ENCODE peak calls at places on chromosomes 5 and 9, in four cellular contexts. B, V, K and L are unnamed samples.

GRCh38 chr5:90191352-90192045 is 218.1 kb downstream of the CETN3 start:
- DNase-seq in K (no peak), V (no peak), B (no peak), L (peak)

GRCh38 chr9:111582888-111583287 is 16.6 kb downstream of the PTGR1 start:
- DNase-seq in B (no peak), V (no peak), K (no peak), L (no peak)

GRCh38 chr9:130681769-130682489 is 11.7 kb upstream of the EXOSC2 start:
- DNase-seq in V (no peak), K (no peak), B (no peak), L (peak)

GRCh38 chr5:175729829-175730277 is 72.0 kb downstream of the HRH2 start:
- DNase-seq in V (peak), K (peak), B (peak), L (peak)

GRCh38 chr5:16806691-16807433 is 129.2 kb downstream of the MYO10 start:
- DNase-seq in B (no peak), V (no peak), K (no peak), L (no peak)

GRCh38 chr5:142246-142810 is 49.0 kb upstream of the LRRC14B start:
- DNase-seq in B (no peak), V (no peak), K (no peak), L (no peak)

GRCh38 chr9:130287736-130288135 is 22.2 kb downstream of the HMCN2 start:
- DNase-seq in K (no peak), B (no peak), V (no peak), L (peak)

GRCh38 chr5:174324680-174325079 is 279.2 kb downstream of the NSG2 start:
- DNase-seq in B (no peak), K (no peak), V (no peak), L (no peak)

GRCh38 chr5:53407373-53407772 is 73.1 kb upstream of the FST start:
- DNase-seq in K (no peak), V (no peak), B (no peak), L (no peak)

GRCh38 chr9:104553261-104553660 is 15.7 kb upstream of the OR13C8 start:
- DNase-seq in B (no peak), V (no peak), K (no peak), L (no peak)

GRCh38 chr9:131188986-131189385 is 63.6 kb downstream of the NUP214 start:
- DNase-seq in V (no peak), K (no peak), B (no peak), L (no peak)

GRCh38 chr5:114449836-114450515 is 88.1 kb downstream of the KCNN2 start:
- DNase-seq in V (peak), B (peak), K (peak), L (peak)

GRCh38 chr9:120755827-120756434 is 37.3 kb downstream of the FBXW2 start:
- DNase-seq in K (peak), B (peak), V (peak), L (peak)

GRCh38 chr5:17180957-17181723 is 36.3 kb upstream of the BASP1 start:
- DNase-seq in K (no peak), V (no peak), B (peak), L (no peak)

GRCh38 chr5:157159209-157159751 is 6.8 kb downstream of the GARIN3 start:
- DNase-seq in K (no peak), B (no peak), V (no peak), L (no peak)

GRCh38 chr5:181120311-181120710 is 10.7 kb downstream of the OR2V1 start:
- DNase-seq in K (no peak), B (no peak), V (no peak), L (no peak)

GRCh38 chr5:128536229-128536860 is 1.7 kb downstream of the FBN2 start:
- DNase-seq in B (no peak), K (no peak), V (no peak), L (peak)

GRCh38 chr9:20670395-20670794 is 13.7 kb upstream of the FOCAD start:
- DNase-seq in B (no peak), V (no peak), K (no peak), L (no peak)

GRCh38 chr5:177498013-177498847 is 826 bp upstream of the PDLIM7 start:
- DNase-seq in B (peak), K (no peak), V (peak), L (no peak)

GRCh38 chr5:58094031-58094430 is 365.9 kb downstream of the PLK2 start:
- DNase-seq in K (peak), B (no peak), V (no peak), L (no peak)

GRCh38 chr9:129140397-129141065 is 29.3 kb downstream of the PTPA start:
- DNase-seq in B (peak), K (no peak), V (peak), L (no peak)

GRCh38 chr9:9079473-9079872 is 1279.9 kb upstream of the DMAC1 start:
- DNase-seq in K (no peak), V (no peak), B (no peak), L (no peak)

GRCh38 chr5:133969654-133970324 is 1.4 kb upstream of the C5orf15 start:
- DNase-seq in K (peak), V (peak), B (peak), L (no peak)

GRCh38 chr9:114450181-114450580 is 55.1 kb downstream of the WHRN start:
- DNase-seq in K (no peak), B (no peak), V (no peak), L (no peak)

GRCh38 chr9:101495810-101496209 is 37.8 kb upstream of the RNF20 start:
- DNase-seq in K (no peak), V (no peak), B (no peak), L (no peak)

GRCh38 chr5:94248175-94248875 is 370.1 kb downstream of the KIAA0825 start:
- DNase-seq in K (no peak), B (no peak), V (no peak), L (no peak)

GRCh38 chr5:94254214-94254613 is 364.2 kb downstream of the KIAA0825 start:
- DNase-seq in V (no peak), K (no peak), B (no peak), L (no peak)

GRCh38 chr5:94243612-94244011 is 374.8 kb downstream of the KIAA0825 start:
- DNase-seq in B (no peak), V (no peak), K (no peak), L (no peak)

GRCh38 chr5:94245608-94246007 is 372.8 kb downstream of the KIAA0825 start:
- DNase-seq in K (no peak), V (no peak), B (no peak), L (no peak)

DNA sequence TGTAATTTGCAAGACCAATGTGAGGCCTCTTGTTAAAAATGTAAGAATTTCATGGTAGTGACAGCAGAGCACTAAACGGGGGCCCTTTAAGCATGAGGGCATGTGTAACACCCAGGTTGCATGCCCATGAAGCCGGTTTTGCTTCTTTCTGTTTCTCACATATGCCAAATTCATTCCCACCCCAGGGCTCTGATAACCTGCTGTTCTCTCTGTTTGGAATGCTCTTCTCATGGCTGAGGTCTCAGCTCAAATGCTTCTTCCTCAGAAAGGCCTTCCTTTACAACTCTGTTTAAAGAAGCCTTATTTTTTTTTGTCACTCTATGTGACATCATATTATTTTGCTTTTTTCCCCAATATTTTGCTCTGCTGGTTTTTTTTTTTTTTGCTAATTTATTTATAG is 369.0 kb downstream of the KIAA0825 start:
- DNase-seq in V (no peak), K (no peak), B (no peak), L (no peak)
- TF ChIP-seq FOXK2 in V (no peak), K (no peak), B (no peak), L (no peak)

DNA sequence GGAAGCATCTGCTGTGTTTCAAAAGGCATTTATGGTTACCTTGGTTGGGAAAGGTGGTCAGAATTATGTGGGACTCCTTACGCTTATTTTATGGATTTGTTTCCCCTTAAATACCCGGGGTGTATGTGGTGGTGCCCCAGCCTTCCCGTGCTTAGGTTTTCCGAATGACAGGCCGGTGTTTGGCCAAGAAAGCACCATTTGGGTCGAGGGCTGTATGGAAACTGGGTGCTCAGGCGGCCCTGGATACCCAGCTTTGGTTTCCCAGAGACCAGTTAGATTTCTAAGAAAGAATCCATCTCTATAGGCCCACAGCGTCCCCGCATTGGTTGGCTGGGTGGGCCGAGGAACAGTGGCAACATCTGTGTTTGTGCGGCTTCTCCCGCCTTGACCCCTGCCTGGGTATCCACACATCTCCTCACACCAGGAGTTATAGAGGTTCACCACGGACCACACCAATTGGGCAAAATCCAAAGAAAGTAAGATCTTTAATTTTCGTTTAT is 868 bp downstream of the ARHGEF28 start:
- DNase-seq in V (no peak), K (no peak), B (no peak), L (no peak)
- TF ChIP-seq FOXK2 in V (no peak), K (no peak), B (no peak), L (no peak)

GRCh38 chr5:132840896-132841818 is 10.7 kb upstream of the SHROOM1 start:
- DNase-seq in K (no peak), V (no peak), B (no peak), L (no peak)
- TF ChIP-seq FOXK2 in K (no peak), V (no peak), B (no peak), L (no peak)

GRCh38 chr5:51201708-51202107 is 181.5 kb upstream of the ISL1 start:
- DNase-seq in K (no peak), B (no peak), V (no peak), L (no peak)

GRCh38 chr5:51203598-51203997 is 179.7 kb upstream of the ISL1 start:
- DNase-seq in K (no peak), V (no peak), B (no peak), L (no peak)

GRCh38 chr5:51202161-51202560 is 181.1 kb upstream of the ISL1 start:
- DNase-seq in K (no peak), B (no peak), V (no peak), L (no peak)

DNA sequence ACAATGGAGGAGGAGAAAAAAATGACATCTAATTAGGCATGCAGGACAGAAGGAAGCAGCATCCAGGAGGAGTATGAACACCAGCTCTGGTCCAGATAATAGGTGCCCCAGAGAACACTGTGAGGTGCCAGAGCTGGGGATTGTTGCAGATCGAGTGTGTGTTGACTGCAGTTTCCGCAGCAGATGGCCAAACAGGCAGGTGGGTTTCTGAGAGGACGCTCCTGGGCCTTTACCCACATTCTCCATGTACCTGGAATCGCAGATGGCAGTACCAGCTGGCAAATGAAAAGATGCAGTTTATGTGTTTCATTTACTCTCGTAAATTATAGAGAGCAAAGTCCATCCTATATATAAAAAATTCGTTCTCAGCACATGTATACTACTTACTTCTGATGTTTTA is 182.2 kb upstream of the ISL1 start:
- DNase-seq in B (no peak), V (no peak), K (no peak), L (no peak)
- TF ChIP-seq FOXK2 in B (no peak), V (no peak), K (no peak), L (no peak)

GRCh38 chr9:13661014-13661413 is 381.5 kb upstream of the MPDZ start:
- DNase-seq in V (no peak), K (no peak), B (no peak), L (no peak)

DNA sequence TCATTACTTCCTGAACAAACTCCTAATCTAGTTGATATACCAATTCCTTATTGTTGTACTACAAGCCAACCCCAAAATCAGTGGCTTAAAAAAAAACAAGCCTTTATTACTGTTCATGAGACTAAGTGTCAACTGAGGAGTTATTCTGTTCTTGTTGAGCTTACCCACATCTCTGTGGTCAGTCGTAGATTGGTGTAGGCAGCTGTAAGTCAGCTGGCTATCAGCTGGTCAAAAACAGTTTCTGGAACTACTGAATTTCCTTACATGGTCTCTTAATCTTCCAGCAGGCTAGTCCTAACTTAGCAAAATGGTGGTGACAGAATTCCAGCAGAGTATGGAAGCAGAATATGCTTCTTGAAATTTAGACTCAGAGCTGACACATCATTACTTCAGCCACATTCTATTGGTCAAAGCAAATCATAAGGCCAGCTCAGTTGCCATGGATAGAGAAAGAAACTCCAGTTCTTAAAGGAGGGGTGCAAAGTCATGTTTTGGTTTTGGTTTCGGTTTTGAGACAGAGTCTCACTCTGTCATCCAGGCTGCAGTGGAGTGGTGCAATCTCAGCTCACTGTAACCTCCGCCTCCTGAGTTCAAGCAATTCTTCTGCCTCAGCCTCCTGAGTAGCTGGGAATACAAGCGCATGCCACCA is 386.1 kb upstream of the MPDZ start:
- DNase-seq in B (peak), K (no peak), V (peak), L (no peak)
- TF ChIP-seq FOXK2 in B (no peak), K (no peak), V (no peak), L (no peak)

GRCh38 chr5:93607367-93608258 is 24.6 kb downstream of the NR2F1 start:
- DNase-seq in B (peak), V (no peak), K (no peak), L (peak)
- TF ChIP-seq FOXK2 in B (no peak), V (no peak), K (no peak), L (no peak)